ENCODE peak calls at places on chromosomes 12 and 14, in nine cellular contexts. S is AG10803, V is fibroblast of the aortic adventitia, Z is mesothelial cell of epicardium, H is cardiac fibroblast, Q is tibial artery, W is OCI-LY7, Y is brain microvascular endothelial cell, A is AG04449. J is an unnamed sample.

GRCh38 chr12:304815-305214 is 42.2 kb upstream of the SLC6A13 start:
- DNase-seq in Q (no peak), V (no peak), W (no peak), H (peak; percentile 3), Z (no peak), Y (no peak), S (no peak), A (no peak), J (no peak)

GRCh38 chr12:5377997-5378596 is 53.8 kb upstream of the NTF3 start:
- DNase-seq in W (no peak), Y (no peak), H (no peak), Z (peak; percentile 29), V (no peak), S (peak; percentile 67), A (no peak), Q (no peak), J (no peak)

GRCh38 chr12:87756111-87756510 is 273.1 kb downstream of the C12orf50 start:
- DNase-seq in H (peak; percentile 98), A (peak; percentile 98), Q (no peak), S (peak; percentile 38), Z (no peak), Y (peak; percentile 95), V (peak; percentile 87), W (no peak), J (no peak)

GRCh38 chr12:67070604-67071003 is 198.6 kb upstream of the CAND1 start:
- DNase-seq in Q (no peak), Y (no peak), A (no peak), Z (no peak), S (no peak), H (no peak), W (no peak), V (no peak), J (no peak)

GRCh38 chr12:57096099-57096572 is 7.2 kb downstream of the NAB2 start:
- DNase-seq in Y (no peak), H (no peak), A (no peak), V (no peak), Q (no peak), Z (no peak), S (no peak), W (no peak), J (peak; percentile 6)

GRCh38 chr12:64825143-64826011 is 930 bp downstream of the TBC1D30 start:
- DNase-seq in S (no peak), Q (no peak), Y (no peak), H (no peak), A (no peak), Z (no peak), W (no peak), V (no peak), J (peak; percentile 28)

GRCh38 chr14:88838015-88838414 is 13.6 kb downstream of the TTC8 start:
- DNase-seq in Q (no peak), Z (no peak), Y (no peak), A (no peak), W (no peak), V (no peak), S (no peak), H (no peak), J (no peak)

GRCh38 chr14:31936100-31936499 is 141.0 kb upstream of the ARHGAP5 start:
- DNase-seq in V (no peak), H (peak; percentile 57), A (no peak), W (no peak), Q (no peak), Z (no peak), Y (no peak), S (no peak), J (no peak)

GRCh38 chr12:96241484-96242256 is 47.5 kb downstream of the ELK3 start:
- DNase-seq in H (peak; percentile 83), Z (no peak), Q (peak; percentile 75), V (peak; percentile 88), Y (peak; percentile 92), A (no peak), W (no peak), S (peak; percentile 98), J (no peak)

GRCh38 chr12:64452559-64453329 is 824 bp downstream of the TBK1 start:
- DNase-seq in Z (no peak), V (peak; percentile 91), A (peak; percentile 34), S (peak; percentile 86), W (peak; percentile 15), Y (peak; percentile 73), Q (no peak), H (peak; percentile 94), J (peak; percentile 18)

GRCh38 chr12:96155781-96156180 is 38.4 kb upstream of the ELK3 start:
- DNase-seq in Y (no peak), V (no peak), A (no peak), H (no peak), S (no peak), Z (no peak), W (no peak), Q (no peak), J (no peak)

DNA sequence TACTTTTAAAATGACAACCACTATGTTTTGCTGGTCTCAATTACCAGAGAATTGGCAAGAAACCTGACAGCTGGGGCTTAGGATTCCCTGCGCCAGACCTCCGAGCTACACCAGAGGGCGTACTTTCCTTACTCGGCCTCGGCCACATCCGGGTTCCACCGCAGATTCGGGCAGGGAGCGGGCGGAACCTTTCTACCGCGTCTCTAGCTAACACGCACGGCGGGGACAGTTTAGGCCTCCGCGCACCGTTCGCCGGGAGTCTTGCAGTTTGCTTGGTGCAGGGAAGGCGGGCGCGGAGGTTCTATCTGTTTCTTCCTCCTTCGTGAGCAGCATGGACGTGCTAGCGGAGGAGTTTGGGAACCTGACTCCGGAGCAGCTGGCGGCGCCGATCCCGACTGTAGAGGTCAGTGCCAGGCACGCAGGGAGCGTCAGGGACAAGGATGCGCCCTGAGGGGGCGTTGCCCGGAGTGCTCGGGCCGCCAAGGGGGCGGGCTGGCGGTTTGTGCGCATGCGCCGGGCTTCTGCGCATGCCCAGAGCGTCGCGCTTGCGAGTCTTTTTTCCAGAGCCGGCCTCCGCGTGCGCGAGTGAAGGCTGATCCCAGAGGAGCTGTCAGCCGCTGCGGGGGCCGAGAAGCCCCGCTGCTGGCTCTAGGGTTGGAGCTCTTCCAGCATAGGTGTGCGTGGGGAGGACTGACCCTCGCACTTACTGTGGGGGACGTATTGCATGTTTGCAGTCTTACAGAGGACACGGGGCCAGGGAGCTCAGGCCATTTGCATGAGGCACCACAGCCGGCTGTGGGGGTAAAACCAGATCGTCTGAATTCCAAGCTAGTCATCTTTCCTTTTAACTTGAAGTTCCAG is at the start of gene POLR3B:
- DNase-seq in V (peak; percentile 98), S (peak; percentile 97), Y (peak; percentile 96), W (peak; percentile 97), H (peak; percentile 98), A (peak; percentile 69), Q (peak; percentile 96), Z (peak; percentile 94), J (peak; percentile 93)
- TF ChIP-seq CTCF in V (peak; percentile 92), S (peak; percentile 92), Y (peak; percentile 96), W (peak; percentile 89), H (peak; percentile 93), A (peak; percentile 90), Q (peak; percentile 85), Z (peak; percentile 75), J (peak; percentile 83)

GRCh38 chr12:18160901-18161300 is 70.9 kb upstream of the RERGL start:
- DNase-seq in A (no peak), S (no peak), W (no peak), H (no peak), Z (no peak), Y (no peak), Q (no peak), V (no peak), J (no peak)

GRCh38 chr12:18153826-18154225 is 63.8 kb upstream of the RERGL start:
- DNase-seq in Y (no peak), H (no peak), W (no peak), S (no peak), Z (no peak), Q (no peak), V (no peak), A (no peak), J (no peak)

GRCh38 chr12:18158774-18159557 is 69.0 kb upstream of the RERGL start:
- DNase-seq in H (peak; percentile 63), S (peak; percentile 31), Y (peak; percentile 45), V (peak; percentile 50), Q (no peak), W (peak; percentile 65), A (no peak), Z (no peak), J (peak; percentile 5)
- TF ChIP-seq CTCF in H (peak; percentile 88), S (peak; percentile 94), Y (peak; percentile 87), V (peak; percentile 85), Q (no peak), W (peak; percentile 95), A (peak; percentile 78), Z (peak; percentile 70), J (peak; percentile 75)

GRCh38 chr12:123928274-123928865 is 44.3 kb downstream of the CCDC92 start:
- DNase-seq in Z (no peak), A (no peak), W (no peak), Y (no peak), Q (no peak), V (no peak), H (no peak), S (no peak), J (no peak)
- TF ChIP-seq CTCF in Z (no peak), A (no peak), W (peak; percentile 14), Y (no peak), Q (no peak), V (no peak), H (no peak), S (no peak), J (no peak)

GRCh38 chr12:51262758-51263177 is 7.4 kb downstream of the SMAGP start:
- DNase-seq in A (no peak), Q (no peak), S (peak; percentile 51), Z (no peak), W (peak; percentile 60), Y (peak; percentile 33), V (peak; percentile 45), H (peak; percentile 70), J (no peak)
- TF ChIP-seq CTCF in A (no peak), Q (peak; percentile 16), S (peak; percentile 43), Z (no peak), W (peak; percentile 76), Y (peak; percentile 65), V (no peak), H (peak; percentile 49), J (peak; percentile 16)

GRCh38 chr14:60331201-60332045 is 82.4 kb downstream of the PPM1A start:
- DNase-seq in S (peak; percentile 9), A (no peak), Y (peak; percentile 51), W (peak; percentile 96), Z (no peak), V (peak; percentile 42), Q (peak; percentile 46), H (peak; percentile 62), J (peak; percentile 66)

GRCh38 chr14:60327447-60328331 is 78.7 kb downstream of the PPM1A start:
- DNase-seq in S (peak; percentile 4), V (no peak), Z (no peak), H (no peak), A (no peak), Y (peak; percentile 17), W (peak; percentile 96), Q (no peak), J (peak; percentile 74)

GRCh38 chr14:60332869-60333268 is 83.8 kb downstream of the PPM1A start:
- DNase-seq in Z (no peak), Y (no peak), H (no peak), W (no peak), S (no peak), A (no peak), Q (no peak), V (no peak), J (no peak)

GRCh38 chr14:60328588-60328987 is 79.6 kb downstream of the PPM1A start:
- DNase-seq in S (no peak), Y (no peak), Z (no peak), Q (no peak), W (peak; percentile 63), H (no peak), A (no peak), V (no peak), J (no peak)

GRCh38 chr14:60332046-60332399 is 83.0 kb downstream of the PPM1A start:
- DNase-seq in H (no peak), Z (no peak), Q (no peak), V (no peak), A (no peak), S (no peak), W (no peak), Y (no peak), J (no peak)
- TF ChIP-seq CTCF in H (no peak), Z (peak; percentile 50), Q (no peak), V (no peak), A (no peak), S (no peak), W (peak; percentile 35), Y (no peak), J (no peak)